ENCODE peak calls at places on chromosomes 7 and 10, in five cellular contexts. U, S, E, R and G are unnamed samples.

GRCh38 chr10:72329290-72330058 is 25.2 kb downstream of the DNAJB12 start:
- DNase-seq in E (no peak), S (no peak), U (no peak), R (no peak), G (no peak)

GRCh38 chr7:158518915-158519640 is 68.5 kb downstream of the PTPRN2 start:
- DNase-seq in E (no peak), S (no peak), R (no peak), U (no peak), G (no peak)

GRCh38 chr10:100072514-100072913 is 9.2 kb downstream of the CPN1 start:
- DNase-seq in S (no peak), E (no peak), R (no peak), U (no peak), G (no peak)

GRCh38 chr7:28411876-28412662 is at the start of gene CREB5:
- DNase-seq in U (no peak), S (no peak), R (no peak), E (no peak), G (no peak)

GRCh38 chr10:119031496-119032059 is 2.1 kb downstream of the NANOS1 start:
- DNase-seq in R (no peak), U (no peak), E (no peak), S (no peak), G (no peak)

GRCh38 chr10:29378106-29378505 is 89.2 kb downstream of the LYZL1 start:
- DNase-seq in S (no peak), E (no peak), R (no peak), U (no peak), G (no peak)

GRCh38 chr10:102113956-102114857 is 6.0 kb downstream of the LDB1 start:
- DNase-seq in R (peak), U (no peak), E (no peak), S (no peak), G (peak)

GRCh38 chr10:22670796-22671195 is 43.6 kb downstream of the PIP4K2A start:
- DNase-seq in U (no peak), R (no peak), S (no peak), E (no peak), G (no peak)

GRCh38 chr7:83413425-83413824 is 235.5 kb downstream of the SEMA3E start:
- DNase-seq in R (peak), S (no peak), U (no peak), E (no peak), G (no peak)

GRCh38 chr10:77582710-77583115 is 54.9 kb downstream of the KCNMA1 start:
- DNase-seq in U (peak), E (peak), S (no peak), R (peak), G (no peak)

GRCh38 chr10:97827778-97828291 is 21.8 kb upstream of the GOLGA7B start:
- DNase-seq in U (no peak), E (no peak), R (peak), S (no peak), G (no peak)

GRCh38 chr7:106050743-106051110 is 61.4 kb downstream of the SYPL1 start:
- DNase-seq in E (no peak), R (peak), S (no peak), U (no peak), G (peak)

GRCh38 chr7:18659746-18660145 is 164.2 kb downstream of the HDAC9 start:
- DNase-seq in E (no peak), S (no peak), U (no peak), R (no peak), G (no peak)

GRCh38 chr10:132539431-132539839 is 1.8 kb downstream of the INPP5A start:
- DNase-seq in U (no peak), S (no peak), R (no peak), E (no peak), G (no peak)

GRCh38 chr10:34861293-34862004 is 46.4 kb upstream of the PARD3 start:
- DNase-seq in U (no peak), S (no peak), E (no peak), R (no peak), G (no peak)

GRCh38 chr10:34121974-34122282 is 693.2 kb downstream of the PARD3 start:
- DNase-seq in U (no peak), E (no peak), R (no peak), S (no peak), G (peak)

GRCh38 chr7:44217852-44218402 is 17.1 kb downstream of the YKT6 start:
- DNase-seq in S (no peak), E (no peak), U (no peak), R (no peak), G (no peak)

GRCh38 chr7:105677803-105678583 is 96.7 kb upstream of the EFCAB10 start:
- DNase-seq in S (peak), E (peak), U (peak), R (no peak), G (no peak)

GRCh38 chr10:36181421-36181820 is 539.3 kb upstream of the FZD8 start:
- DNase-seq in R (peak), E (no peak), S (no peak), U (no peak), G (peak)